ENCODE peak calls at places on chromosome 11, in seven cellular contexts. One of them, this sample, is unnamed.

GRCh38 chr11:12789574-12789973 is 115.4 kb downstream of the TEAD1 start:
- DNase-seq in stimulated activated naive B cell treated with anti-CD40 and anti-IgM and Interleukin-4, amounts not matched to agents 10 μg/mL and 1 μg/mL and 100 μg/mL, for 72 hours: no peak
- DNase-seq in activated CD8-positive, alpha-beta memory T cell treated with anti-CD3 and anti-CD28 coated beads for 48 hours: no peak
- DNase-seq in nucleus accumbens: no peak
- DNase-seq in H1: no peak
- DNase-seq in adipocyte: no peak
- DNase-seq in left colon: no peak
- DNase-seq in this sample: no peak

GRCh38 chr11:128259816-128260215 is 327.5 kb downstream of the ETS1 start:
- DNase-seq in stimulated activated naive B cell treated with anti-CD40 and anti-IgM and Interleukin-4, amounts not matched to agents 10 μg/mL and 1 μg/mL and 100 μg/mL, for 72 hours: no peak
- DNase-seq in activated CD8-positive, alpha-beta memory T cell treated with anti-CD3 and anti-CD28 coated beads for 48 hours: no peak
- DNase-seq in nucleus accumbens: no peak
- DNase-seq in H1: no peak
- DNase-seq in adipocyte: no peak
- DNase-seq in left colon: no peak
- DNase-seq in this sample: no peak

GRCh38 chr11:44993971-44994705 is 43.5 kb upstream of the TP53I11 start:
- DNase-seq in stimulated activated naive B cell treated with anti-CD40 and anti-IgM and Interleukin-4, amounts not matched to agents 10 μg/mL and 1 μg/mL and 100 μg/mL, for 72 hours: no peak
- DNase-seq in activated CD8-positive, alpha-beta memory T cell treated with anti-CD3 and anti-CD28 coated beads for 48 hours: no peak
- DNase-seq in nucleus accumbens: no peak
- DNase-seq in H1: no peak
- DNase-seq in adipocyte: no peak
- DNase-seq in left colon: no peak
- DNase-seq in this sample: no peak

GRCh38 chr11:72141066-72141465 is 5.5 kb downstream of the FOLR3 start:
- DNase-seq in stimulated activated naive B cell treated with anti-CD40 and anti-IgM and Interleukin-4, amounts not matched to agents 10 μg/mL and 1 μg/mL and 100 μg/mL, for 72 hours: no peak
- DNase-seq in activated CD8-positive, alpha-beta memory T cell treated with anti-CD3 and anti-CD28 coated beads for 48 hours: no peak
- DNase-seq in nucleus accumbens: no peak
- DNase-seq in H1: no peak
- DNase-seq in adipocyte: peak
- DNase-seq in left colon: no peak
- DNase-seq in this sample: no peak

GRCh38 chr11:11450744-11451362 is 97.8 kb upstream of the CSNK2A3 start:
- DNase-seq in stimulated activated naive B cell treated with anti-CD40 and anti-IgM and Interleukin-4, amounts not matched to agents 10 μg/mL and 1 μg/mL and 100 μg/mL, for 72 hours: no peak
- DNase-seq in activated CD8-positive, alpha-beta memory T cell treated with anti-CD3 and anti-CD28 coated beads for 48 hours: no peak
- DNase-seq in nucleus accumbens: no peak
- DNase-seq in H1: no peak
- DNase-seq in adipocyte: peak
- DNase-seq in left colon: no peak
- DNase-seq in this sample: peak

GRCh38 chr11:64318694-64319420 is 936 bp downstream of the PRDX5 start:
- DNase-seq in stimulated activated naive B cell treated with anti-CD40 and anti-IgM and Interleukin-4, amounts not matched to agents 10 μg/mL and 1 μg/mL and 100 μg/mL, for 72 hours: no peak
- DNase-seq in activated CD8-positive, alpha-beta memory T cell treated with anti-CD3 and anti-CD28 coated beads for 48 hours: no peak
- DNase-seq in nucleus accumbens: no peak
- DNase-seq in H1: no peak
- DNase-seq in adipocyte: no peak
- DNase-seq in left colon: peak
- DNase-seq in this sample: no peak

GRCh38 chr11:67195971-67196418 is 70.3 kb upstream of the GRK2 start:
- DNase-seq in stimulated activated naive B cell treated with anti-CD40 and anti-IgM and Interleukin-4, amounts not matched to agents 10 μg/mL and 1 μg/mL and 100 μg/mL, for 72 hours: no peak
- DNase-seq in activated CD8-positive, alpha-beta memory T cell treated with anti-CD3 and anti-CD28 coated beads for 48 hours: no peak
- DNase-seq in nucleus accumbens: no peak
- DNase-seq in H1: no peak
- DNase-seq in adipocyte: no peak
- DNase-seq in left colon: no peak
- DNase-seq in this sample: no peak

GRCh38 chr11:69647761-69648497 is 7.0 kb downstream of the CCND1 start:
- DNase-seq in stimulated activated naive B cell treated with anti-CD40 and anti-IgM and Interleukin-4, amounts not matched to agents 10 μg/mL and 1 μg/mL and 100 μg/mL, for 72 hours: no peak
- DNase-seq in activated CD8-positive, alpha-beta memory T cell treated with anti-CD3 and anti-CD28 coated beads for 48 hours: no peak
- DNase-seq in nucleus accumbens: no peak
- DNase-seq in H1: no peak
- DNase-seq in adipocyte: no peak
- DNase-seq in left colon: no peak
- DNase-seq in this sample: no peak

GRCh38 chr11:46288451-46288850 is 11.0 kb downstream of the CREB3L1 start:
- DNase-seq in stimulated activated naive B cell treated with anti-CD40 and anti-IgM and Interleukin-4, amounts not matched to agents 10 μg/mL and 1 μg/mL and 100 μg/mL, for 72 hours: no peak
- DNase-seq in activated CD8-positive, alpha-beta memory T cell treated with anti-CD3 and anti-CD28 coated beads for 48 hours: no peak
- DNase-seq in nucleus accumbens: no peak
- DNase-seq in H1: no peak
- DNase-seq in adipocyte: no peak
- DNase-seq in left colon: no peak
- DNase-seq in this sample: no peak

GRCh38 chr11:130999086-130999485 is 82.8 kb upstream of the SNX19 start:
- DNase-seq in stimulated activated naive B cell treated with anti-CD40 and anti-IgM and Interleukin-4, amounts not matched to agents 10 μg/mL and 1 μg/mL and 100 μg/mL, for 72 hours: no peak
- DNase-seq in activated CD8-positive, alpha-beta memory T cell treated with anti-CD3 and anti-CD28 coated beads for 48 hours: no peak
- DNase-seq in nucleus accumbens: no peak
- DNase-seq in H1: no peak
- DNase-seq in adipocyte: peak
- DNase-seq in left colon: no peak
- DNase-seq in this sample: peak

GRCh38 chr11:96002339-96002738 is 78.4 kb upstream of the MTMR2 start:
- DNase-seq in stimulated activated naive B cell treated with anti-CD40 and anti-IgM and Interleukin-4, amounts not matched to agents 10 μg/mL and 1 μg/mL and 100 μg/mL, for 72 hours: no peak
- DNase-seq in activated CD8-positive, alpha-beta memory T cell treated with anti-CD3 and anti-CD28 coated beads for 48 hours: no peak
- DNase-seq in nucleus accumbens: no peak
- DNase-seq in H1: no peak
- DNase-seq in adipocyte: no peak
- DNase-seq in left colon: no peak
- DNase-seq in this sample: no peak

GRCh38 chr11:76322593-76323341 is 58.2 kb downstream of the THAP12 start:
- DNase-seq in stimulated activated naive B cell treated with anti-CD40 and anti-IgM and Interleukin-4, amounts not matched to agents 10 μg/mL and 1 μg/mL and 100 μg/mL, for 72 hours: no peak
- DNase-seq in activated CD8-positive, alpha-beta memory T cell treated with anti-CD3 and anti-CD28 coated beads for 48 hours: no peak
- DNase-seq in nucleus accumbens: no peak
- DNase-seq in H1: no peak
- DNase-seq in adipocyte: no peak
- DNase-seq in left colon: no peak
- DNase-seq in this sample: no peak

GRCh38 chr11:122584670-122585069 is 70.9 kb upstream of the UBASH3B start:
- DNase-seq in stimulated activated naive B cell treated with anti-CD40 and anti-IgM and Interleukin-4, amounts not matched to agents 10 μg/mL and 1 μg/mL and 100 μg/mL, for 72 hours: no peak
- DNase-seq in activated CD8-positive, alpha-beta memory T cell treated with anti-CD3 and anti-CD28 coated beads for 48 hours: no peak
- DNase-seq in nucleus accumbens: no peak
- DNase-seq in H1: no peak
- DNase-seq in adipocyte: no peak
- DNase-seq in left colon: no peak
- DNase-seq in this sample: no peak

GRCh38 chr11:82315093-82315492 is 418.6 kb downstream of the FAM181B start:
- DNase-seq in stimulated activated naive B cell treated with anti-CD40 and anti-IgM and Interleukin-4, amounts not matched to agents 10 μg/mL and 1 μg/mL and 100 μg/mL, for 72 hours: no peak
- DNase-seq in activated CD8-positive, alpha-beta memory T cell treated with anti-CD3 and anti-CD28 coated beads for 48 hours: no peak
- DNase-seq in nucleus accumbens: no peak
- DNase-seq in H1: peak
- DNase-seq in adipocyte: no peak
- DNase-seq in left colon: peak
- DNase-seq in this sample: no peak

GRCh38 chr11:114163231-114163631 is 103.7 kb downstream of the ZBTB16 start:
- DNase-seq in stimulated activated naive B cell treated with anti-CD40 and anti-IgM and Interleukin-4, amounts not matched to agents 10 μg/mL and 1 μg/mL and 100 μg/mL, for 72 hours: no peak
- DNase-seq in activated CD8-positive, alpha-beta memory T cell treated with anti-CD3 and anti-CD28 coated beads for 48 hours: no peak
- DNase-seq in nucleus accumbens: no peak
- DNase-seq in H1: no peak
- DNase-seq in adipocyte: peak
- DNase-seq in left colon: no peak
- DNase-seq in this sample: no peak

GRCh38 chr11:37973926-37974325 is 1375.9 kb upstream of the RAG2 start:
- DNase-seq in stimulated activated naive B cell treated with anti-CD40 and anti-IgM and Interleukin-4, amounts not matched to agents 10 μg/mL and 1 μg/mL and 100 μg/mL, for 72 hours: no peak
- DNase-seq in activated CD8-positive, alpha-beta memory T cell treated with anti-CD3 and anti-CD28 coated beads for 48 hours: no peak
- DNase-seq in nucleus accumbens: no peak
- DNase-seq in H1: no peak
- DNase-seq in adipocyte: no peak
- DNase-seq in left colon: no peak
- DNase-seq in this sample: no peak

GRCh38 chr11:115653076-115653475 is 148.9 kb upstream of the CADM1 start:
- DNase-seq in stimulated activated naive B cell treated with anti-CD40 and anti-IgM and Interleukin-4, amounts not matched to agents 10 μg/mL and 1 μg/mL and 100 μg/mL, for 72 hours: no peak
- DNase-seq in activated CD8-positive, alpha-beta memory T cell treated with anti-CD3 and anti-CD28 coated beads for 48 hours: no peak
- DNase-seq in nucleus accumbens: no peak
- DNase-seq in H1: no peak
- DNase-seq in adipocyte: no peak
- DNase-seq in left colon: no peak
- DNase-seq in this sample: no peak

GRCh38 chr11:128373011-128373410 is 214.3 kb downstream of the ETS1 start:
- DNase-seq in stimulated activated naive B cell treated with anti-CD40 and anti-IgM and Interleukin-4, amounts not matched to agents 10 μg/mL and 1 μg/mL and 100 μg/mL, for 72 hours: no peak
- DNase-seq in activated CD8-positive, alpha-beta memory T cell treated with anti-CD3 and anti-CD28 coated beads for 48 hours: no peak
- DNase-seq in nucleus accumbens: no peak
- DNase-seq in H1: no peak
- DNase-seq in adipocyte: peak
- DNase-seq in left colon: no peak
- DNase-seq in this sample: no peak

GRCh38 chr11:57653162-57653561 is 3.5 kb upstream of the YPEL4 start:
- DNase-seq in stimulated activated naive B cell treated with anti-CD40 and anti-IgM and Interleukin-4, amounts not matched to agents 10 μg/mL and 1 μg/mL and 100 μg/mL, for 72 hours: no peak
- DNase-seq in activated CD8-positive, alpha-beta memory T cell treated with anti-CD3 and anti-CD28 coated beads for 48 hours: no peak
- DNase-seq in nucleus accumbens: no peak
- DNase-seq in H1: no peak
- DNase-seq in adipocyte: no peak
- DNase-seq in left colon: no peak
- DNase-seq in this sample: no peak

GRCh38 chr11:20158597-20159257 is 1.5 kb downstream of the DBX1 start:
- DNase-seq in stimulated activated naive B cell treated with anti-CD40 and anti-IgM and Interleukin-4, amounts not matched to agents 10 μg/mL and 1 μg/mL and 100 μg/mL, for 72 hours: no peak
- DNase-seq in activated CD8-positive, alpha-beta memory T cell treated with anti-CD3 and anti-CD28 coated beads for 48 hours: no peak
- DNase-seq in nucleus accumbens: peak
- DNase-seq in H1: no peak
- DNase-seq in adipocyte: peak
- DNase-seq in left colon: peak
- DNase-seq in this sample: peak

GRCh38 chr11:16280256-16280682 is 76.1 kb downstream of the SOX6 start:
- DNase-seq in stimulated activated naive B cell treated with anti-CD40 and anti-IgM and Interleukin-4, amounts not matched to agents 10 μg/mL and 1 μg/mL and 100 μg/mL, for 72 hours: no peak
- DNase-seq in activated CD8-positive, alpha-beta memory T cell treated with anti-CD3 and anti-CD28 coated beads for 48 hours: no peak
- DNase-seq in nucleus accumbens: peak
- DNase-seq in H1: no peak
- DNase-seq in adipocyte: no peak
- DNase-seq in left colon: peak
- DNase-seq in this sample: peak

GRCh38 chr11:89491141-89491690 is at the start of gene NOX4:
- DNase-seq in stimulated activated naive B cell treated with anti-CD40 and anti-IgM and Interleukin-4, amounts not matched to agents 10 μg/mL and 1 μg/mL and 100 μg/mL, for 72 hours: no peak
- DNase-seq in activated CD8-positive, alpha-beta memory T cell treated with anti-CD3 and anti-CD28 coated beads for 48 hours: no peak
- DNase-seq in nucleus accumbens: peak
- DNase-seq in H1: no peak
- DNase-seq in adipocyte: peak
- DNase-seq in left colon: peak
- DNase-seq in this sample: no peak

GRCh38 chr11:128467610-128468041 is 119.7 kb downstream of the ETS1 start:
- DNase-seq in stimulated activated naive B cell treated with anti-CD40 and anti-IgM and Interleukin-4, amounts not matched to agents 10 μg/mL and 1 μg/mL and 100 μg/mL, for 72 hours: no peak
- DNase-seq in activated CD8-positive, alpha-beta memory T cell treated with anti-CD3 and anti-CD28 coated beads for 48 hours: no peak
- DNase-seq in nucleus accumbens: no peak
- DNase-seq in H1: peak
- DNase-seq in adipocyte: peak
- DNase-seq in left colon: no peak
- DNase-seq in this sample: peak

GRCh38 chr11:76756341-76756771 is 26.8 kb upstream of the TSKU start:
- DNase-seq in stimulated activated naive B cell treated with anti-CD40 and anti-IgM and Interleukin-4, amounts not matched to agents 10 μg/mL and 1 μg/mL and 100 μg/mL, for 72 hours: no peak
- DNase-seq in activated CD8-positive, alpha-beta memory T cell treated with anti-CD3 and anti-CD28 coated beads for 48 hours: no peak
- DNase-seq in nucleus accumbens: no peak
- DNase-seq in H1: no peak
- DNase-seq in adipocyte: no peak
- DNase-seq in left colon: no peak
- DNase-seq in this sample: no peak

GRCh38 chr11:63907808-63908530 is 9.0 kb downstream of the RCOR2 start:
- DNase-seq in stimulated activated naive B cell treated with anti-CD40 and anti-IgM and Interleukin-4, amounts not matched to agents 10 μg/mL and 1 μg/mL and 100 μg/mL, for 72 hours: no peak
- DNase-seq in activated CD8-positive, alpha-beta memory T cell treated with anti-CD3 and anti-CD28 coated beads for 48 hours: no peak
- DNase-seq in nucleus accumbens: peak
- DNase-seq in H1: no peak
- DNase-seq in adipocyte: no peak
- DNase-seq in left colon: no peak
- DNase-seq in this sample: no peak

GRCh38 chr11:31974737-31975136 is 116.1 kb upstream of the RCN1 start:
- DNase-seq in stimulated activated naive B cell treated with anti-CD40 and anti-IgM and Interleukin-4, amounts not matched to agents 10 μg/mL and 1 μg/mL and 100 μg/mL, for 72 hours: no peak
- DNase-seq in activated CD8-positive, alpha-beta memory T cell treated with anti-CD3 and anti-CD28 coated beads for 48 hours: no peak
- DNase-seq in nucleus accumbens: no peak
- DNase-seq in H1: no peak
- DNase-seq in adipocyte: peak
- DNase-seq in left colon: no peak
- DNase-seq in this sample: peak

GRCh38 chr11:101215069-101215468 is 85.5 kb upstream of the PGR start:
- DNase-seq in stimulated activated naive B cell treated with anti-CD40 and anti-IgM and Interleukin-4, amounts not matched to agents 10 μg/mL and 1 μg/mL and 100 μg/mL, for 72 hours: no peak
- DNase-seq in activated CD8-positive, alpha-beta memory T cell treated with anti-CD3 and anti-CD28 coated beads for 48 hours: no peak
- DNase-seq in nucleus accumbens: no peak
- DNase-seq in H1: no peak
- DNase-seq in adipocyte: no peak
- DNase-seq in left colon: no peak
- DNase-seq in this sample: no peak

GRCh38 chr11:48167380-48167779 is 49.2 kb upstream of the OR4B1 start:
- DNase-seq in stimulated activated naive B cell treated with anti-CD40 and anti-IgM and Interleukin-4, amounts not matched to agents 10 μg/mL and 1 μg/mL and 100 μg/mL, for 72 hours: no peak
- DNase-seq in activated CD8-positive, alpha-beta memory T cell treated with anti-CD3 and anti-CD28 coated beads for 48 hours: no peak
- DNase-seq in nucleus accumbens: no peak
- DNase-seq in H1: no peak
- DNase-seq in adipocyte: no peak
- DNase-seq in left colon: no peak
- DNase-seq in this sample: no peak

GRCh38 chr11:34620820-34621792 is at the start of gene EHF:
- DNase-seq in stimulated activated naive B cell treated with anti-CD40 and anti-IgM and Interleukin-4, amounts not matched to agents 10 μg/mL and 1 μg/mL and 100 μg/mL, for 72 hours: no peak
- DNase-seq in activated CD8-positive, alpha-beta memory T cell treated with anti-CD3 and anti-CD28 coated beads for 48 hours: no peak
- DNase-seq in nucleus accumbens: no peak
- DNase-seq in H1: no peak
- DNase-seq in adipocyte: no peak
- DNase-seq in left colon: peak
- DNase-seq in this sample: no peak

GRCh38 chr11:65884716-65885092 is 3.6 kb downstream of the FIBP start:
- DNase-seq in stimulated activated naive B cell treated with anti-CD40 and anti-IgM and Interleukin-4, amounts not matched to agents 10 μg/mL and 1 μg/mL and 100 μg/mL, for 72 hours: peak
- DNase-seq in activated CD8-positive, alpha-beta memory T cell treated with anti-CD3 and anti-CD28 coated beads for 48 hours: no peak
- DNase-seq in nucleus accumbens: peak
- DNase-seq in H1: no peak
- DNase-seq in adipocyte: peak
- DNase-seq in left colon: peak
- DNase-seq in this sample: peak

GRCh38 chr11:33258631-33259184 is 1.5 kb downstream of the HIPK3 start:
- DNase-seq in stimulated activated naive B cell treated with anti-CD40 and anti-IgM and Interleukin-4, amounts not matched to agents 10 μg/mL and 1 μg/mL and 100 μg/mL, for 72 hours: peak
- DNase-seq in activated CD8-positive, alpha-beta memory T cell treated with anti-CD3 and anti-CD28 coated beads for 48 hours: no peak
- DNase-seq in nucleus accumbens: no peak
- DNase-seq in H1: no peak
- DNase-seq in adipocyte: no peak
- DNase-seq in left colon: no peak
- DNase-seq in this sample: no peak

GRCh38 chr11:92794783-92795182 is 174.7 kb upstream of the MTNR1B start:
- DNase-seq in stimulated activated naive B cell treated with anti-CD40 and anti-IgM and Interleukin-4, amounts not matched to agents 10 μg/mL and 1 μg/mL and 100 μg/mL, for 72 hours: no peak
- DNase-seq in activated CD8-positive, alpha-beta memory T cell treated with anti-CD3 and anti-CD28 coated beads for 48 hours: no peak
- DNase-seq in nucleus accumbens: no peak
- DNase-seq in H1: no peak
- DNase-seq in adipocyte: no peak
- DNase-seq in left colon: no peak
- DNase-seq in this sample: no peak

GRCh38 chr11:19498986-19499669 is 213.5 kb upstream of the NAV2 start:
- DNase-seq in stimulated activated naive B cell treated with anti-CD40 and anti-IgM and Interleukin-4, amounts not matched to agents 10 μg/mL and 1 μg/mL and 100 μg/mL, for 72 hours: no peak
- DNase-seq in activated CD8-positive, alpha-beta memory T cell treated with anti-CD3 and anti-CD28 coated beads for 48 hours: no peak
- DNase-seq in nucleus accumbens: no peak
- DNase-seq in H1: no peak
- DNase-seq in adipocyte: no peak
- DNase-seq in left colon: no peak
- DNase-seq in this sample: peak

GRCh38 chr11:36300651-36301050 is 4.6 kb downstream of the PRR5L start:
- DNase-seq in stimulated activated naive B cell treated with anti-CD40 and anti-IgM and Interleukin-4, amounts not matched to agents 10 μg/mL and 1 μg/mL and 100 μg/mL, for 72 hours: no peak
- DNase-seq in activated CD8-positive, alpha-beta memory T cell treated with anti-CD3 and anti-CD28 coated beads for 48 hours: no peak
- DNase-seq in nucleus accumbens: peak
- DNase-seq in H1: no peak
- DNase-seq in adipocyte: peak
- DNase-seq in left colon: peak
- DNase-seq in this sample: no peak

GRCh38 chr11:116422976-116423375 is 349.8 kb downstream of the BUD13 start:
- DNase-seq in stimulated activated naive B cell treated with anti-CD40 and anti-IgM and Interleukin-4, amounts not matched to agents 10 μg/mL and 1 μg/mL and 100 μg/mL, for 72 hours: no peak
- DNase-seq in activated CD8-positive, alpha-beta memory T cell treated with anti-CD3 and anti-CD28 coated beads for 48 hours: no peak
- DNase-seq in nucleus accumbens: no peak
- DNase-seq in H1: peak
- DNase-seq in adipocyte: no peak
- DNase-seq in left colon: no peak
- DNase-seq in this sample: no peak

GRCh38 chr11:123694551-123694950 is 40.1 kb upstream of the SCN3B start:
- DNase-seq in stimulated activated naive B cell treated with anti-CD40 and anti-IgM and Interleukin-4, amounts not matched to agents 10 μg/mL and 1 μg/mL and 100 μg/mL, for 72 hours: no peak
- DNase-seq in activated CD8-positive, alpha-beta memory T cell treated with anti-CD3 and anti-CD28 coated beads for 48 hours: no peak
- DNase-seq in nucleus accumbens: no peak
- DNase-seq in H1: no peak
- DNase-seq in adipocyte: peak
- DNase-seq in left colon: no peak
- DNase-seq in this sample: no peak

GRCh38 chr11:69094915-69095290 is 46.2 kb downstream of the TPCN2 start:
- DNase-seq in stimulated activated naive B cell treated with anti-CD40 and anti-IgM and Interleukin-4, amounts not matched to agents 10 μg/mL and 1 μg/mL and 100 μg/mL, for 72 hours: no peak
- DNase-seq in activated CD8-positive, alpha-beta memory T cell treated with anti-CD3 and anti-CD28 coated beads for 48 hours: no peak
- DNase-seq in nucleus accumbens: no peak
- DNase-seq in H1: no peak
- DNase-seq in adipocyte: no peak
- DNase-seq in left colon: no peak
- DNase-seq in this sample: no peak

GRCh38 chr11:2528301-2529050 is 83.7 kb downstream of the KCNQ1 start:
- DNase-seq in stimulated activated naive B cell treated with anti-CD40 and anti-IgM and Interleukin-4, amounts not matched to agents 10 μg/mL and 1 μg/mL and 100 μg/mL, for 72 hours: no peak
- DNase-seq in activated CD8-positive, alpha-beta memory T cell treated with anti-CD3 and anti-CD28 coated beads for 48 hours: no peak
- DNase-seq in nucleus accumbens: no peak
- DNase-seq in H1: no peak
- DNase-seq in adipocyte: no peak
- DNase-seq in left colon: peak
- DNase-seq in this sample: no peak